ENCODE peak calls at places on chromosomes 6 and 20, in eight cellular contexts. R is fibroblast of lung, Z is AG10803, Y is astrocyte of the spinal cord, B is AG09309, E is foreskin fibroblast, C is heart right ventricle, V is IMR-90. M is an unnamed sample.

GRCh38 chr6:129923520-129923919 is 62.4 kb upstream of the TMEM244 start:
- DNase-seq in V (peak; percentile 81), C (no peak), B (peak; percentile 55), Z (peak; percentile 61), E (peak; percentile 58), Y (peak; percentile 55), R (peak; percentile 69), M (peak; percentile 27)

GRCh38 chr6:144843701-144844100 is 558.6 kb downstream of the UTRN start:
- DNase-seq in C (no peak), Y (no peak), B (no peak), V (peak; percentile 33), E (no peak), Z (no peak), R (no peak), M (no peak)

GRCh38 chr20:1302578-1303541 is 26.1 kb downstream of the SDCBP2 start:
- DNase-seq in V (no peak), E (no peak), Y (no peak), R (peak; percentile 23), B (no peak), C (no peak), Z (no peak), M (peak; percentile 22)

GRCh38 chr6:152267967-152268845 is 369.0 kb downstream of the SYNE1 start:
- DNase-seq in R (no peak), V (no peak), E (no peak), Z (no peak), C (no peak), B (no peak), Y (peak; percentile 35), M (no peak)

GRCh38 chr6:43826739-43827138 is 56.7 kb downstream of the VEGFA start:
- DNase-seq in E (no peak), Z (no peak), Y (no peak), R (no peak), V (no peak), C (no peak), B (no peak), M (no peak)

GRCh38 chr6:94623586-94623985 is 953.7 kb upstream of the MANEA start:
- DNase-seq in B (no peak), E (no peak), Z (no peak), V (no peak), C (no peak), Y (no peak), R (no peak), M (no peak)

GRCh38 chr6:3825331-3825831 is 23.8 kb upstream of the FAM50B start:
- DNase-seq in R (peak; percentile 68), Y (peak; percentile 74), E (no peak), Z (peak; percentile 56), C (peak; percentile 49), B (no peak), V (peak; percentile 32), M (peak; percentile 85)

GRCh38 chr6:44439270-44440045 is 52.0 kb downstream of the CDC5L start:
- DNase-seq in B (peak; percentile 39), R (peak; percentile 63), V (peak; percentile 83), E (peak; percentile 59), Z (peak; percentile 73), C (no peak), Y (peak; percentile 74), M (peak; percentile 66)

GRCh38 chr6:89321571-89321970 is 6.5 kb upstream of the GABRR2 start:
- DNase-seq in Z (no peak), E (no peak), C (no peak), B (no peak), R (no peak), Y (no peak), V (no peak), M (no peak)

GRCh38 chr6:29628419-29629281 is 4.3 kb downstream of the GABBR1 start:
- DNase-seq in Y (peak; percentile 76), E (peak; percentile 77), B (peak; percentile 18), V (peak; percentile 73), C (peak; percentile 77), Z (peak; percentile 57), R (peak; percentile 69), M (peak; percentile 73)

GRCh38 chr6:156262014-156262413 is 515.2 kb upstream of the ARID1B start:
- DNase-seq in C (no peak), V (no peak), Z (no peak), B (no peak), R (no peak), Y (no peak), E (no peak), M (no peak)

GRCh38 chr20:50323209-50323608 is 132.6 kb downstream of the CEBPB start:
- DNase-seq in V (no peak), B (no peak), Z (peak; percentile 27), C (no peak), R (peak; percentile 60), Y (peak; percentile 19), E (peak; percentile 45), M (no peak)

GRCh38 chr20:46800405-46800804 is 91.0 kb downstream of the SLC2A10 start:
- DNase-seq in R (no peak), Y (no peak), B (no peak), E (no peak), Z (no peak), V (no peak), C (no peak), M (no peak)

GRCh38 chr20:46802696-46803445 is 91.8 kb upstream of the EYA2 start:
- DNase-seq in Z (no peak), V (no peak), R (no peak), Y (no peak), E (no peak), B (no peak), C (no peak), M (no peak)

GRCh38 chr20:46805836-46806235 is 88.8 kb upstream of the EYA2 start:
- DNase-seq in E (no peak), R (no peak), Y (no peak), C (no peak), V (no peak), B (no peak), Z (no peak), M (no peak)

GRCh38 chr20:46801003-46801702 is 91.7 kb downstream of the SLC2A10 start:
- DNase-seq in Z (no peak), B (no peak), E (no peak), R (no peak), V (no peak), Y (no peak), C (no peak), M (no peak)

DNA sequence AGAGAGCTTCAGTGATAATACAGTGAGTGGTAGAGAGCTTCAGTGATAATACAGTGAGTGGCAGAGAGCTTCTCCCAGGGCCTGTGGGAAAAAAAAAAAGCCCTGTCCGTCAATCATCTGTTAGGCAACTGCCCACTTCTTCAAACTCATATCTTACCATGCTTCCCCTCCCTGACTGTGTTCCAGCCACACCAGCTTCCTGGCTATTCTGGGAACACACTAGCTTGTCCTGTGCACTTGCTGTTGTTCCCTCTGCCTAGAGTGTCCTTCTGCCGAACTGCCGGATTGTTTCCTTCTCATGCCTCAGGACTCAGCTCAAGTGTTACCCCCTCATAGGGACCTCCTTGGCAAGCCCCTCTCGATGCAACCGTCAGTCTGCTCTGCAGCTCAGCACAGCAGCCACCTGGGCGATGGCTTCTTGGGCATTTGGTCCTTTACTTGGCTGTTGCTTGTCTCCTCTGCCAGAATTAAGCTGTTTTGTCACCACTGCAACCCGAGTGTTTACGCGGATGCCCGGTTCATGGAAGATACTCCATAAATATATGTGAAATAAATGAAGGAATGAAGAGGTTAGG is 91.1 kb upstream of the EYA2 start:
- DNase-seq in E (no peak), C (no peak), R (no peak), V (no peak), Y (no peak), Z (no peak), B (no peak), M (no peak)
- H3K4me3 ChIP-seq in E (no peak overlapping the region), C (no peak overlapping the region), R (no peak overlapping the region), V (no peak overlapping the region), Y (no peak overlapping the region), Z (no peak overlapping the region), B (no peak overlapping the region), M (no peak overlapping the region)

GRCh38 chr20:17958326-17959256 is 10.0 kb downstream of the SNX5 start:
- DNase-seq in Y (peak; percentile 42), V (peak; percentile 61), Z (peak; percentile 27), C (no peak), B (no peak), E (no peak), R (peak; percentile 55), M (no peak)
- H3K4me3 ChIP-seq in Y (no peak overlapping the region), V (no peak overlapping the region), Z (no peak overlapping the region), C (no peak overlapping the region), B (no peak overlapping the region), E (no peak overlapping the region), R (no peak overlapping the region), M (no peak overlapping the region)

GRCh38 chr6:99612551-99613397 is 6.1 kb downstream of the PRDM13 start:
- DNase-seq in V (no peak), Y (no peak), R (no peak), B (no peak), C (no peak), E (no peak), Z (no peak), M (no peak)
- H3K4me3 ChIP-seq in V (peak overlapping the region; percentile 12), Y (no peak overlapping the region), R (peak overlapping the region; percentile 10), B (peak overlapping the region; percentile 2), C (peak overlapping the region; percentile 49), E (no peak overlapping the region), Z (peak overlapping the region; percentile 31), M (no peak overlapping the region)

DNA sequence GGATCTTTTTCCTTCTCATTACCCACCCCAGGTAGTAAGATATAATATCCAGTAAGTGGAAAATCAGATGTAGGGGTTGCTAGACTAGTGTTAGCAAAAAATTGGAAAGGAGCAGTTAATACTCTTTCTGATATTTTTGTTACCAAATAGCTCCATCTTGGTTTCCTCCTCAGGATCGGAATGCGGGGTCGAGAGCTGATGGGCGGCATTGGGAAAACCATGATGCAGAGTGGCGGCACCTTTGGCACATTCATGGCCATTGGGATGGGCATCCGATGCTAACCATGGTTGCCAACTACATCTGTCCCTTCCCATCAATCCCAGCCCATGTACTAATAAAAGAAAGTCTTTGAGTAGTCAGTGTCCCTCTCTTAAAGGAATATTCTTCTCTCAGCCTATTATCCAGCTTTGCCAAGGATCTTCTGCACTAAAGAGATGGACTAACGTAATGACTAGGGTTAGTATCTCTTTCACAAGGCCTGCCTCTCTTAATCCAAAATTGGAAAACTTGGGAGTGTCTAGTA is 1.5 kb downstream of the ROMO1 start:
- DNase-seq in E (no peak), Z (no peak), V (no peak), C (no peak), R (no peak), B (no peak), Y (no peak), M (no peak)
- H3K4me3 ChIP-seq in E (peak overlapping the region; percentile 76), Z (peak overlapping the region; percentile 94), V (no peak overlapping the region), C (no peak overlapping the region), R (no peak overlapping the region), B (peak overlapping the region; percentile 95), Y (no peak overlapping the region), M (peak overlapping the region; percentile 99)